ENCODE peak calls at places on chromosomes 6 and 20, in four cellular contexts. One of them, this sample, is unnamed.
A peak's percentile ranks its signal among the peaks of the same experiment; 100 is the strongest.

GRCh38 chr6:135087803-135088202 is 33.2 kb upstream of the HBS1L start:
- DNase-seq in tibial artery: no peak
- DNase-seq in CD4-positive, alpha-beta memory T cell: peak; percentile 63
- DNase-seq in NCI-H1694 treated with DMSO at 0.1 percent for 48 hours: peak; percentile 71
- DNase-seq in this sample: no peak

GRCh38 chr20:44863661-44864060 is 21.8 kb upstream of the YWHAB start:
- DNase-seq in CD4-positive, alpha-beta memory T cell: no peak
- DNase-seq in NCI-H1694 treated with DMSO at 0.1 percent for 48 hours: no peak
- DNase-seq in tibial artery: no peak
- DNase-seq in this sample: no peak

GRCh38 chr6:90139272-90139817 is 157.3 kb downstream of the BACH2 start:
- DNase-seq in tibial artery: no peak
- DNase-seq in CD4-positive, alpha-beta memory T cell: no peak
- DNase-seq in NCI-H1694 treated with DMSO at 0.1 percent for 48 hours: no peak
- DNase-seq in this sample: no peak

GRCh38 chr20:45118028-45118427 is 3.1 kb upstream of the WFDC5 start:
- DNase-seq in CD4-positive, alpha-beta memory T cell: no peak
- DNase-seq in NCI-H1694 treated with DMSO at 0.1 percent for 48 hours: no peak
- DNase-seq in tibial artery: no peak
- DNase-seq in this sample: no peak

GRCh38 chr20:9051508-9051907 is 17.4 kb upstream of the PLCB4 start:
- DNase-seq in CD4-positive, alpha-beta memory T cell: no peak
- DNase-seq in tibial artery: no peak
- DNase-seq in NCI-H1694 treated with DMSO at 0.1 percent for 48 hours: no peak
- DNase-seq in this sample: peak; percentile 17

GRCh38 chr6:56282391-56282790 is 35.0 kb upstream of the COL21A1 start:
- DNase-seq in NCI-H1694 treated with DMSO at 0.1 percent for 48 hours: no peak
- DNase-seq in CD4-positive, alpha-beta memory T cell: no peak
- DNase-seq in tibial artery: no peak
- DNase-seq in this sample: no peak

GRCh38 chr20:62740286-62741141 is 31.9 kb downstream of the NTSR1 start:
- DNase-seq in NCI-H1694 treated with DMSO at 0.1 percent for 48 hours: no peak
- DNase-seq in CD4-positive, alpha-beta memory T cell: peak; percentile 87
- DNase-seq in tibial artery: no peak
- DNase-seq in this sample: no peak

GRCh38 chr20:35005463-35005961 is 49.8 kb downstream of the MYH7B start:
- DNase-seq in tibial artery: peak; percentile 14
- DNase-seq in NCI-H1694 treated with DMSO at 0.1 percent for 48 hours: no peak
- DNase-seq in CD4-positive, alpha-beta memory T cell: no peak
- DNase-seq in this sample: no peak

GRCh38 chr6:62516287-62517152 is 230.5 kb upstream of the KHDRBS2 start:
- DNase-seq in CD4-positive, alpha-beta memory T cell: no peak
- DNase-seq in tibial artery: no peak
- DNase-seq in NCI-H1694 treated with DMSO at 0.1 percent for 48 hours: no peak
- DNase-seq in this sample: no peak